ENCODE peak calls at places on chromosomes 4 and X, in six cellular contexts. J, B, G, X, M and W are unnamed samples.

GRCh38 chr4:112170451-112170993 is 25.3 kb downstream of the FAM241A start:
- DNase-seq in J (peak; percentile 87), B (no peak), G (no peak), X (peak; percentile 78), M (no peak), W (no peak)

GRCh38 chrX:94058728-94059382 is 384.8 kb downstream of the FAM133A start:
- DNase-seq in J (peak; percentile 20), B (no peak), G (no peak), X (peak; percentile 39), M (peak; percentile 38), W (no peak)

GRCh38 chr4:114659386-114660008 is 60.9 kb downstream of the UGT8 start:
- DNase-seq in J (peak; percentile 54), B (peak; percentile 68), G (peak; percentile 70), X (peak; percentile 68), M (peak; percentile 65), W (peak; percentile 75)

GRCh38 chrX:139192386-139192961 is 338.1 kb upstream of the F9 start:
- DNase-seq in J (no peak), B (no peak), G (no peak), X (peak; percentile 38), M (no peak), W (no peak)

GRCh38 chr4:13151178-13151577 is 333.0 kb downstream of the RAB28 start:
- DNase-seq in J (no peak), B (no peak), G (peak; percentile 22), X (no peak), M (no peak), W (no peak)

GRCh38 chrX:133923113-133923512 is 62.3 kb downstream of the GPC3 start:
- DNase-seq in J (no peak), B (no peak), G (no peak), X (no peak), M (no peak), W (peak; percentile 5)

GRCh38 chr4:23788460-23788859 is 101.4 kb downstream of the PPARGC1A start:
- DNase-seq in J (no peak), B (no peak), G (no peak), X (no peak), M (no peak), W (peak; percentile 99)

GRCh38 chr4:109079177-109079576 is 223.3 kb downstream of the COL25A1 start:
- DNase-seq in J (no peak), B (no peak), G (no peak), X (peak; percentile 20), M (no peak), W (no peak)

GRCh38 chr4:87978656-87979055 is 3.1 kb downstream of the SPP1 start:
- DNase-seq in J (peak; percentile 29), B (no peak), G (no peak), X (no peak), M (no peak), W (no peak)

GRCh38 chr4:139655116-139655515 is 10.5 kb upstream of the MGST2 start:
- DNase-seq in J (peak; percentile 51), B (no peak), G (no peak), X (peak; percentile 48), M (no peak), W (peak; percentile 46)

GRCh38 chr4:87491436-87491835 is 37.7 kb downstream of the SPARCL1 start:
- DNase-seq in J (no peak), B (no peak), G (no peak), X (no peak), M (no peak), W (no peak)

GRCh38 chr4:52873861-52874343 is 11.8 kb downstream of the RASL11B start:
- DNase-seq in J (no peak), B (no peak), G (peak; percentile 15), X (no peak), M (no peak), W (peak; percentile 16)

GRCh38 chrX:130120746-130121504 is 10.6 kb upstream of the ELF4 start:
- DNase-seq in J (peak; percentile 82), B (no peak), G (peak; percentile 74), X (peak; percentile 54), M (peak; percentile 69), W (peak; percentile 75)

GRCh38 chrX:130120321-130120731 is 10.0 kb upstream of the ELF4 start:
- DNase-seq in J (no peak), B (no peak), G (no peak), X (no peak), M (no peak), W (no peak)

GRCh38 chrX:130118396-130118795 is 8.1 kb upstream of the ELF4 start:
- DNase-seq in J (peak; percentile 60), B (peak; percentile 67), G (no peak), X (peak; percentile 77), M (no peak), W (no peak)

GRCh38 chrX:130117166-130117565 is 6.9 kb upstream of the ELF4 start:
- DNase-seq in J (no peak), B (no peak), G (no peak), X (no peak), M (no peak), W (no peak)

DNA sequence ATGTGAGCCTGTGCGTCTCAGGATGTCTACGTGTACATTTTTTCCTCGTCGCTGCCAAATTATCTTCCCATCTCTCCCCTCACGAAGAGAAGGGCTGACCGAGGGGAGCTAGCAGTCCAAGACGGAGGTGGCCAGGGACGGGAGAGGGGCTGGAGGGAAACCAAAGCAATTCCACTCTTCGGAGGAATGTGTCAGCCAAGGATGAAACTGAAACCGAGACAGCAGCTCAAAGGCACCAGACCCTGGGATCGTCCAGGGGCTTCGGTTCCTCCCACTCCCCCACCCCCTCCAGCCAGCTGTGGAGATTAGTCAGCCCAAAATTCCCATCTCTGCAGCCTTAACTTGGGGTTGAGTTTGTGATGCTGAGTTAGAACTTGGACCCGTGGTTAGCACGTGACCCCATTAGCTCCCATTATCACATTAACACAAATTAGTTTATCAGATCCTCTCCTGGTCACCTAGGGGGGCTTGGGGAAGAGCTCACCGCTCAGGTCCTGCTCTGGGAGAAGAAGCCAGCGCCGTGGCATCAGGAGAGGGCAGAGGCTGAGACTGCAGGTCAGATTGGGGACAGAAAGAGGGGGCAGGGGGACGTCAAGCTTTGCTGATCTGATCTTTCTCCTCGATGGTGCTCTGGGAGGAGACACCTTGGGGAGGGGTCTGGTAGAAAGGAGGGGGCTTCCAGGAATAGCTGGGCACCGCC is 8.8 kb upstream of the ELF4 start:
- DNase-seq in J (peak; percentile 21), B (no peak), G (no peak), X (no peak), M (no peak), W (no peak)
- H3K4me3 ChIP-seq in J (no peak overlapping the region), B (no peak overlapping the region), G (no peak overlapping the region), X (no peak overlapping the region), M (no peak overlapping the region), W (no peak overlapping the region)

GRCh38 chr4:126915999-126916625 is 716.6 kb upstream of the INTU start:
- DNase-seq in J (no peak), B (no peak), G (no peak), X (no peak), M (no peak), W (no peak)
- H3K4me3 ChIP-seq in J (no peak overlapping the region), B (peak overlapping the region; percentile 11), G (no peak overlapping the region), X (no peak overlapping the region), M (no peak overlapping the region), W (no peak overlapping the region)

GRCh38 chr4:147635348-147635747 is 18.2 kb downstream of the TMEM184C start:
- DNase-seq in J (no peak), B (no peak), G (no peak), X (no peak), M (no peak), W (no peak)

GRCh38 chr4:147640331-147640730 is 23.1 kb downstream of the TMEM184C start:
- DNase-seq in J (no peak), B (no peak), G (no peak), X (no peak), M (no peak), W (no peak)

GRCh38 chr4:147638942-147639341 is 21.7 kb downstream of the TMEM184C start:
- DNase-seq in J (peak; percentile 9), B (peak; percentile 33), G (no peak), X (no peak), M (no peak), W (no peak)

GRCh38 chr4:147639388-147639787 is 22.2 kb downstream of the TMEM184C start:
- DNase-seq in J (peak; percentile 6), B (no peak), G (no peak), X (no peak), M (no peak), W (no peak)

GRCh38 chr4:147638365-147638764 is 21.2 kb downstream of the TMEM184C start:
- DNase-seq in J (no peak), B (no peak), G (no peak), X (no peak), M (no peak), W (no peak)
- H3K4me3 ChIP-seq in J (no peak overlapping the region), B (no peak overlapping the region), G (no peak overlapping the region), X (no peak overlapping the region), M (no peak overlapping the region), W (no peak overlapping the region)

GRCh38 chrX:40179333-40179732 is 81.6 kb upstream of the BCOR start:
- DNase-seq in J (no peak), B (no peak), G (no peak), X (no peak), M (no peak), W (no peak)

GRCh38 chrX:40176979-40177430 is 79.2 kb upstream of the BCOR start:
- DNase-seq in J (no peak), B (no peak), G (no peak), X (no peak), M (peak; percentile 37), W (peak; percentile 12)

GRCh38 chrX:40177942-40178715 is 80.4 kb upstream of the BCOR start:
- DNase-seq in J (no peak), B (no peak), G (no peak), X (no peak), M (no peak), W (no peak)

GRCh38 chrX:40176256-40176978 is 78.7 kb upstream of the BCOR start:
- DNase-seq in J (no peak), B (no peak), G (peak; percentile 78), X (peak; percentile 18), M (peak; percentile 67), W (peak; percentile 61)

DNA sequence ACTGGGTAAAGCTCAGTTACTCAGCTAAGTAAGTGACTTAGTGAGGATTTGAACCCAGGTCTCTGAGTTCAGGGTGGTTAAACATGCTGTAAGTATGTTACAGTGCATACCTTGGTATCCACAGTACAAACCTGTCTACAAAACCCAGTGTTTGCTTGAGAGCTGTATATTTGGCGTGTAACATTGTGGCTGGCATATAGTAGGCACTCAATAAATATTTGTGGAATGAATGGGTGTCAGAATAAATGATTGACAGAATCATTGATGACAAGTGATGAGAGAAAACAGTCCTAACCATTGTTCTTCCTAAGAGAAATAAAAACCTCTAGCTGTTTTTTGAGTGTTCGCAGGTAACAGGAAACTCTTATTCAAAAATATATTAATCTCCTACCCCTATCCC is 79.7 kb upstream of the BCOR start:
- DNase-seq in J (no peak), B (no peak), G (no peak), X (peak; percentile 32), M (no peak), W (no peak)
- H3K4me3 ChIP-seq in J (no peak overlapping the region), B (no peak overlapping the region), G (no peak overlapping the region), X (no peak overlapping the region), M (no peak overlapping the region), W (no peak overlapping the region)